ENCODE peak calls at places on chromosomes 2 and 18, in seven cellular contexts. G, H, R, W, S, J and M are unnamed samples.

GRCh38 chr2:240911641-240912265 is 5.6 kb downstream of the CROCC2 start:
- DNase-seq in G (no peak), H (peak), R (no peak), W (no peak), S (no peak), J (peak), M (no peak)

GRCh38 chr18:55095579-55095978 is 136.3 kb upstream of the CCDC68 start:
- DNase-seq in G (no peak), H (no peak), R (no peak), W (no peak), S (no peak), J (no peak), M (no peak)

GRCh38 chr18:72985686-72986085 is 117.9 kb upstream of the NETO1 start:
- DNase-seq in G (no peak), H (no peak), R (no peak), W (no peak), S (no peak), J (no peak), M (no peak)

GRCh38 chr2:191041418-191042161 is 27.6 kb upstream of the STAT1 start:
- DNase-seq in G (no peak), H (peak), R (peak), W (no peak), S (no peak), J (no peak), M (no peak)

GRCh38 chr2:120926463-120927165 is 190.9 kb downstream of the GLI2 start:
- DNase-seq in G (no peak), H (peak), R (no peak), W (no peak), S (no peak), J (no peak), M (no peak)

GRCh38 chr2:136381722-136382633 is 264.0 kb upstream of the CXCR4 start:
- DNase-seq in G (no peak), H (no peak), R (no peak), W (no peak), S (no peak), J (no peak), M (no peak)

GRCh38 chr2:172545408-172546075 is 10.3 kb upstream of the PDK1 start:
- DNase-seq in G (no peak), H (no peak), R (no peak), W (no peak), S (no peak), J (no peak), M (no peak)

GRCh38 chr2:10256525-10257031 is 46.1 kb upstream of the HPCAL1 start:
- DNase-seq in G (no peak), H (no peak), R (no peak), W (no peak), S (no peak), J (no peak), M (no peak)

GRCh38 chr2:176178271-176178806 is 10.1 kb upstream of the HOXD1 start:
- DNase-seq in G (no peak), H (no peak), R (peak), W (no peak), S (no peak), J (no peak), M (no peak)

GRCh38 chr2:65056990-65057375 is 767 bp downstream of the CEP68 start:
- DNase-seq in G (peak), H (no peak), R (no peak), W (no peak), S (no peak), J (no peak), M (no peak)

GRCh38 chr2:173058097-173058496 is 17.5 kb upstream of the MAP3K20 start:
- DNase-seq in G (no peak), H (no peak), R (peak), W (no peak), S (no peak), J (no peak), M (no peak)

GRCh38 chr18:63254716-63255399 is 64.7 kb downstream of the BCL2 start:
- DNase-seq in G (no peak), H (no peak), R (no peak), W (no peak), S (no peak), J (no peak), M (no peak)

GRCh38 chr2:197184959-197185586 is 125.5 kb downstream of the ANKRD44 start:
- DNase-seq in G (peak), H (no peak), R (no peak), W (peak), S (peak), J (no peak), M (no peak)

GRCh38 chr18:61579581-61579980 is 246.4 kb downstream of the CDH20 start:
- DNase-seq in G (no peak), H (no peak), R (no peak), W (no peak), S (no peak), J (no peak), M (no peak)

GRCh38 chr2:33673937-33674336 is 74.8 kb upstream of the FAM98A start:
- DNase-seq in G (no peak), H (peak), R (peak), W (no peak), S (peak), J (no peak), M (no peak)

GRCh38 chr2:226424971-226425370 is 374.6 kb downstream of the IRS1 start:
- DNase-seq in G (no peak), H (peak), R (no peak), W (no peak), S (no peak), J (no peak), M (no peak)

GRCh38 chr2:163612332-163612731 is 123.5 kb downstream of the FIGN start:
- DNase-seq in G (no peak), H (no peak), R (no peak), W (no peak), S (peak), J (no peak), M (no peak)

GRCh38 chr2:37168217-37168981 is 11.6 kb upstream of the EIF2AK2 start:
- DNase-seq in G (peak), H (peak), R (peak), W (no peak), S (no peak), J (no peak), M (peak)

GRCh38 chr2:88927142-88927541 is 235.7 kb downstream of the RPIA start:
- DNase-seq in G (no peak), H (no peak), R (no peak), W (no peak), S (no peak), J (no peak), M (no peak)